ENCODE peak calls at places on chromosomes 4 and X, in nine cellular contexts. N is Peyer's patch, Y is hepatocyte, Q is gastrocnemius medialis, K is psoas muscle, G is colonic mucosa, H is adrenal gland, E is mammary epithelial cell, I is A673. R is an unnamed sample.

GRCh38 chr4:2059726-2060577 is 825 bp downstream of the NAT8L start:
- DNase-seq in N (no peak), H (no peak), E (no peak), I (peak; percentile 41), Y (peak; percentile 53), Q (no peak), G (no peak), K (peak; percentile 7), R (no peak)

GRCh38 chr4:68271851-68272756 is 26.6 kb upstream of the TMPRSS11B start:
- DNase-seq in N (no peak), H (no peak), Y (peak; percentile 34), K (no peak), E (peak; percentile 51), Q (no peak), I (peak; percentile 38), G (no peak), R (no peak)

GRCh38 chrX:19658030-19658429 is 142.7 kb upstream of the MAP3K15 start:
- DNase-seq in G (no peak), Q (no peak), N (no peak), E (peak; percentile 65), K (no peak), Y (no peak), H (no peak), I (no peak), R (no peak)

GRCh38 chr4:10117424-10118354 is 1.1 kb upstream of the WDR1 start:
- DNase-seq in H (peak; percentile 34), Y (peak; percentile 32), I (no peak), K (no peak), Q (peak; percentile 38), N (peak; percentile 67), E (no peak), G (peak; percentile 63), R (no peak)

GRCh38 chr4:23384741-23385140 is 505.1 kb downstream of the PPARGC1A start:
- DNase-seq in I (no peak), N (no peak), H (no peak), Q (no peak), E (no peak), G (no peak), K (no peak), Y (no peak), R (no peak)

GRCh38 chr4:92497141-92497540 is 193.4 kb downstream of the GRID2 start:
- DNase-seq in K (no peak), N (no peak), G (no peak), H (no peak), Q (no peak), Y (no peak), E (no peak), I (no peak), R (no peak)

GRCh38 chr4:124061413-124061812 is 651.1 kb downstream of the ANKRD50 start:
- DNase-seq in K (no peak), Y (no peak), G (no peak), N (no peak), E (peak; percentile 52), H (no peak), Q (no peak), I (no peak), R (no peak)

GRCh38 chr4:3269105-3269927 is 20.4 kb downstream of the MSANTD1 start:
- DNase-seq in E (no peak), Q (no peak), N (no peak), Y (peak; percentile 4), I (no peak), K (no peak), G (peak; percentile 16), H (no peak), R (no peak)

GRCh38 chrX:11188664-11189063 is 77.5 kb downstream of the HCCS start:
- DNase-seq in H (no peak), Y (no peak), N (no peak), I (no peak), K (no peak), E (peak; percentile 74), Q (no peak), G (no peak), R (no peak)

GRCh38 chr4:152486414-152487389 is 49.2 kb downstream of the FBXW7 start:
- DNase-seq in I (no peak), K (no peak), E (no peak), N (no peak), Y (no peak), G (no peak), Q (no peak), H (no peak), R (no peak)

GRCh38 chrX:39755152-39756032 is 342.4 kb downstream of the BCOR start:
- DNase-seq in H (peak; percentile 90), K (peak; percentile 88), I (peak; percentile 85), G (peak; percentile 83), E (peak; percentile 89), Y (peak; percentile 96), Q (peak; percentile 78), N (no peak), R (no peak)

GRCh38 chr4:26201119-26201518 is 119.7 kb upstream of the RBPJ start:
- DNase-seq in Y (no peak), G (no peak), N (no peak), E (no peak), Q (no peak), K (no peak), H (no peak), I (no peak), R (no peak)

GRCh38 chr4:37573566-37573965 is 112.6 kb downstream of the RELL1 start:
- DNase-seq in N (no peak), Q (no peak), K (no peak), G (no peak), I (no peak), E (no peak), Y (no peak), H (no peak), R (no peak)
- H3K4me1 ChIP-seq in N (no peaks in the 10 kb centered on the region), Q (no peaks in the 10 kb centered on the region), K (no peaks in the 10 kb centered on the region), G (no peaks in the 10 kb centered on the region), I (no peaks in the 10 kb centered on the region), E (no peaks in the 10 kb centered on the region), Y (no peaks in the 10 kb centered on the region), H (no peaks in the 10 kb centered on the region), R (no peaks in the 10 kb centered on the region)

GRCh38 chr4:145530662-145531061 is 49.0 kb downstream of the SMAD1 start:
- DNase-seq in H (no peak), K (no peak), Q (no peak), E (no peak), Y (no peak), G (no peak), N (no peak), I (no peak), R (no peak)

GRCh38 chr4:145533011-145533410 is 51.4 kb downstream of the SMAD1 start:
- DNase-seq in N (no peak), Q (no peak), E (peak; percentile 58), Y (no peak), G (no peak), K (no peak), I (no peak), H (no peak), R (no peak)

GRCh38 chr4:145530189-145530588 is 48.5 kb downstream of the SMAD1 start:
- DNase-seq in E (no peak), N (no peak), Q (no peak), K (no peak), I (no peak), H (no peak), G (no peak), Y (no peak), R (no peak)

GRCh38 chr4:145531791-145532190 is 50.1 kb downstream of the SMAD1 start:
- DNase-seq in I (no peak), N (no peak), Q (no peak), E (no peak), G (no peak), K (no peak), H (no peak), Y (no peak), R (no peak)

GRCh38 chr4:145531193-145531592 is 49.5 kb downstream of the SMAD1 start:
- DNase-seq in K (peak; percentile 37), G (no peak), I (no peak), Q (peak; percentile 51), N (no peak), H (no peak), E (no peak), Y (no peak), R (no peak)
- H3K4me3 ChIP-seq in K (no peak overlapping the region), G (no peak overlapping the region), I (no peak overlapping the region), Q (no peak overlapping the region), N (no peak overlapping the region), H (no peak overlapping the region), E (no peak overlapping the region), Y (no peak overlapping the region), R (no peak overlapping the region)

DNA sequence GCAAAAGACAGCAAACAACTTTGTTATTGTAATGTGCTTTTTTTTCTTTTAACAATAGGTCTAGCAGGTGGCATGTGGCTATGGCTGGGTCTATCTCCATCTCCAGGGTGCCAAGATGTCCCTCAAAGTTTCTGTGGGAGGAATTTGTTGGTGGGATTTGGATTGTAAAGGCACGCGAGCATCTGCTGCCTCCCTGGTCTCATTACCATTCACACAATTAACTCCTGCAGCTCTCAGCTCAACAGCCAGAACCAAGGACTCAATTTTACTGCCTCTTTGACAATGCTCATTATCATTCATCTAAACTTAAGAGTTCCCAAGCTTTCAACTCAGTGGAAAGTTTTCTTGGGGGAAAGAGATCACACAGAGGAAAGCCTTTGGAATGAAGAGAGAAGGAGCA is 10.9 kb upstream of the PCDH18 start:
- DNase-seq in I (peak; percentile 57), G (no peak), N (no peak), Q (no peak), K (no peak), H (no peak), E (no peak), Y (no peak), R (no peak)
- H3K4me1 ChIP-seq in I (peaks cover 29% of the 10 kb centered on the region), G (no peaks in the 10 kb centered on the region), N (no peaks in the 10 kb centered on the region), Q (peaks cover 10% of the 10 kb centered on the region), K (peaks cover 7% of the 10 kb centered on the region), H (no peaks in the 10 kb centered on the region), E (no peaks in the 10 kb centered on the region), Y (no peaks in the 10 kb centered on the region), R (no peaks in the 10 kb centered on the region)

DNA sequence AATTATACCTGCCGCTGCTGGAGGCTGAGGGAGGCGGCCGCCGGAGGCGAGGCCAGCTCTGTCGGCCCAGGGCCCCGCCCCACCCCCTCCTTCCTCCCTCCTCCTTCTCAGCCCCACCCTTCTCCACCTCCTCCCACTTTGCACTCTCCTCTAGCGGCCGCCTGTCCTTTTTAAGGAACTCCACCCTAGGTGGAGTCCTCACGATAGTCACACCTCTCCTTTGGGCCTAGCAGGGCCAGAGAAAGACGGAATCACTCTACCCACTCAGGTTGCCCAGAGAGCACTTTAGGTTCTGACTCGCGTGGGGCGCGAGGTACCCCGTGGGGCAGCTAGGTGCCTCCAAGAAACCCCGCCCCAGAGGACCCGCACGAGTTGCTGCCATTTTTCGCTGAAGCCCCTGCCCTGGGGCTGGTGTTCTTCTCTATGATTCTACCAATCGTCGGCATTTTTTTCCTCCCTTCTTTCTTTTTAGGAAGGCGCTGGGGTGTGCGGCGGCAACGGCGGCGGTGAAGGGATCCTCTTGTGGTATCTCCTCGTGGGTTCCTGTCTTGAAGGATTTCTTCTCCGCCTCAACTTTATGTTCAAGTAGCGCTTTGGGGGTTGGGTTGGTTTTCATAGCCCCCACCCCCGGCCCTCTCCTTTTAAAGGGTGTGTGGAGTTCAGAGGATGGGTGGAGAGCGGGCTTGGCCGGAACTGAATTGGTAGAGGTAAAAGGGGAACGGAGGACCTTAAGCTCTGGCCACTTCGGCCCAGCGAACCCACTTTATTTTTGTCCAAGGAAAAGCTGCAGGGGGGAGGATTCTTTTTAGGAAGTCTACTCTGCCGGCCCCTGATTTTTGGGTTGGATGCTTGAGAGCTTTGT is at the start of gene KLF8:
- DNase-seq in E (peak; percentile 71), G (peak; percentile 71), H (peak; percentile 35), N (peak; percentile 64), K (peak; percentile 33), I (peak; percentile 7), Y (peak; percentile 58), Q (peak; percentile 48), R (peak; percentile 6)
- H3K4me3 ChIP-seq in E (peak within 1 kb of the TSS; percentile 47), G (peak within 1 kb of the TSS; percentile 26), H (peak within 1 kb of the TSS; percentile 60), N (peak within 1 kb of the TSS; percentile 49), K (peak within 1 kb of the TSS; percentile 71), I (peak within 1 kb of the TSS; percentile 17), Y (peak within 1 kb of the TSS; percentile 58), Q (peak within 1 kb of the TSS; percentile 61), R (peak within 1 kb of the TSS; percentile 44)